ENCODE peak calls at places on chromosomes 3 and 15, in six cellular contexts. P is EH, O is EL, Z is HTR-8/SVneo, F is kidney, C is activated gamma-delta T cell treated with Interleukin-2 at 50 U/mL for 16 hours. H is an unnamed sample.

GRCh38 chr3:186082150-186082549 is 26.7 kb downstream of the ETV5 start:
- DNase-seq in P (no peak), C (no peak), Z (no peak), F (no peak), O (no peak), H (no peak)

GRCh38 chr3:25664810-25665645 is at the start of gene TOP2B:
- DNase-seq in Z (peak; percentile 95), F (peak; percentile 98), P (peak; percentile 94), O (peak; percentile 95), C (peak; percentile 95), H (peak; percentile 93)

GRCh38 chr15:68672781-68673205 is 94.0 kb downstream of the CORO2B start:
- DNase-seq in C (no peak), F (peak; percentile 18), Z (peak; percentile 48), O (peak; percentile 30), P (peak; percentile 20), H (peak; percentile 15)

GRCh38 chr15:75104804-75105557 is 81.6 kb downstream of the PPCDC start:
- DNase-seq in O (peak; percentile 94), C (no peak), P (peak; percentile 92), F (peak; percentile 46), Z (peak; percentile 86), H (peak; percentile 98)

GRCh38 chr3:184694694-184695093 is 17.2 kb downstream of the MAGEF1 start:
- DNase-seq in Z (no peak), F (no peak), P (no peak), C (no peak), O (no peak), H (peak; percentile 20)

GRCh38 chr3:187293514-187293870 is 2.0 kb upstream of the MASP1 start:
- DNase-seq in F (no peak), C (no peak), O (peak; percentile 22), P (peak; percentile 67), Z (no peak), H (no peak)

GRCh38 chr3:128492353-128493220 is at the start of gene GATA2:
- DNase-seq in O (no peak), P (peak; percentile 50), C (no peak), Z (no peak), F (peak; percentile 79), H (no peak)

GRCh38 chr15:69324031-69324430 is 25.3 kb downstream of the PAQR5 start:
- DNase-seq in C (no peak), O (no peak), Z (no peak), P (peak; percentile 30), F (no peak), H (no peak)

GRCh38 chr15:75750261-75751050 is 37.8 kb upstream of the CSPG4 start:
- DNase-seq in O (no peak), F (no peak), C (no peak), P (no peak), Z (no peak), H (no peak)

GRCh38 chr15:25793354-25794050 is 69.6 kb downstream of the ATP10A start:
- DNase-seq in O (no peak), F (peak; percentile 26), C (no peak), P (no peak), Z (no peak), H (no peak)

GRCh38 chr15:72034859-72035650 is 82.9 kb downstream of the MYO9A start:
- DNase-seq in O (peak; percentile 7), C (no peak), P (peak; percentile 46), F (no peak), Z (no peak), H (no peak)

GRCh38 chr3:142272200-142272891 is 47.0 kb upstream of the GK5 start:
- DNase-seq in O (peak; percentile 41), C (no peak), F (no peak), Z (no peak), P (peak; percentile 55), H (peak; percentile 63)

GRCh38 chr3:190158261-190158660 is 37.6 kb upstream of the P3H2 start:
- DNase-seq in O (no peak), C (no peak), F (no peak), P (no peak), Z (no peak), H (no peak)

GRCh38 chr15:26866298-26867198 is at the start of gene GABRA5:
- DNase-seq in Z (no peak), F (no peak), O (no peak), C (no peak), P (peak; percentile 29), H (peak; percentile 5)

GRCh38 chr3:101814835-101815234 is 34.5 kb upstream of the NFKBIZ start:
- DNase-seq in C (no peak), Z (no peak), F (no peak), O (no peak), P (no peak), H (no peak)

GRCh38 chr3:150248116-150248864 is 159.8 kb upstream of the TSC22D2 start:
- DNase-seq in F (no peak), C (no peak), O (peak; percentile 95), P (peak; percentile 93), Z (peak; percentile 36), H (peak; percentile 97)

GRCh38 chr15:90580946-90581345 is 51.2 kb downstream of the CRTC3 start:
- DNase-seq in P (no peak), C (no peak), Z (no peak), F (no peak), O (no peak), H (no peak)

GRCh38 chr3:34361921-34362320 is 563.5 kb downstream of the PDCD6IP start:
- DNase-seq in O (no peak), Z (no peak), C (no peak), F (no peak), P (no peak), H (no peak)

GRCh38 chr3:131421957-131422498 is 40.5 kb downstream of the NUDT16 start:
- DNase-seq in P (peak; percentile 22), F (no peak), O (no peak), Z (no peak), C (no peak), H (no peak)

GRCh38 chr3:168545591-168545990 is 449.9 kb upstream of the GOLIM4 start:
- DNase-seq in C (no peak), P (no peak), O (no peak), Z (no peak), F (no peak), H (peak; percentile 29)

GRCh38 chr3:187709155-187709554 is 6.8 kb upstream of the RTP2 start:
- DNase-seq in O (no peak), Z (no peak), C (no peak), F (no peak), P (no peak), H (peak; percentile 26)

GRCh38 chr3:3443482-3443881 is 264.0 kb upstream of the CRBN start:
- DNase-seq in O (no peak), F (no peak), P (no peak), Z (no peak), C (no peak), H (no peak)

GRCh38 chr3:117477214-117477755 is 767.7 kb downstream of the TUSC7 start:
- DNase-seq in Z (no peak), O (no peak), F (no peak), P (no peak), C (no peak), H (no peak)

GRCh38 chr3:171001957-171002694 is 24.4 kb downstream of the SLC2A2 start:
- DNase-seq in C (no peak), O (peak; percentile 74), Z (no peak), P (peak; percentile 85), F (no peak), H (peak; percentile 81)

GRCh38 chr3:30221622-30222021 is 384.8 kb upstream of the TGFBR2 start:
- DNase-seq in F (no peak), P (peak; percentile 48), C (no peak), Z (no peak), O (peak; percentile 41), H (peak; percentile 55)

GRCh38 chr3:43997788-43998373 is 243.8 kb upstream of the TOPAZ1 start:
- DNase-seq in C (no peak), Z (no peak), O (peak; percentile 27), P (no peak), F (no peak), H (no peak)

GRCh38 chr15:63263519-63263918 is 13.9 kb upstream of the APH1B start:
- DNase-seq in C (no peak), O (no peak), Z (no peak), P (no peak), F (no peak), H (no peak)

GRCh38 chr3:122938756-122939425 is 88.7 kb downstream of the SEMA5B start:
- DNase-seq in F (peak; percentile 44), P (no peak), C (no peak), O (no peak), Z (no peak), H (no peak)

GRCh38 chr3:125052671-125053303 is 3.0 kb downstream of the HEG1 start:
- DNase-seq in Z (no peak), C (no peak), F (no peak), O (peak; percentile 96), P (peak; percentile 98), H (peak; percentile 78)

GRCh38 chr3:170717410-170718402 is 131.8 kb upstream of the SLC7A14 start:
- DNase-seq in P (peak; percentile 63), C (no peak), O (peak; percentile 64), F (peak; percentile 60), Z (no peak), H (no peak)

GRCh38 chr3:101827211-101828174 is 21.8 kb upstream of the NFKBIZ start:
- DNase-seq in C (peak; percentile 70), Z (peak; percentile 44), O (peak; percentile 88), F (peak; percentile 88), P (peak; percentile 84), H (peak; percentile 75)

GRCh38 chr3:81758275-81758674 is 3.2 kb downstream of the GBE1 start:
- DNase-seq in P (peak; percentile 85), O (peak; percentile 67), F (no peak), Z (no peak), C (no peak), H (no peak)

H was measured in HT1080.